ENCODE peak calls at places on chromosomes 3 and 15, in four cellular contexts. One of them, this sample, is unnamed.

GRCh38 chr15:95280711-95281110 is 1049.3 kb downstream of the MCTP2 start:
- DNase-seq in AG04450: no peak
- DNase-seq in AG09309: no peak
- DNase-seq in CD8-positive, alpha-beta T cell: no peak
- DNase-seq in this sample: no peak

GRCh38 chr15:71571641-71572040 is 238.7 kb upstream of the NR2E3 start:
- DNase-seq in AG04450: no peak
- DNase-seq in AG09309: no peak
- DNase-seq in CD8-positive, alpha-beta T cell: no peak
- DNase-seq in this sample: no peak

GRCh38 chr3:64163755-64164148 is 61.5 kb downstream of the PRICKLE2 start:
- DNase-seq in AG04450: peak
- DNase-seq in AG09309: peak
- DNase-seq in CD8-positive, alpha-beta T cell: no peak
- DNase-seq in this sample: peak

GRCh38 chr15:40155270-40155910 is 5.5 kb upstream of the BUB1B start:
- DNase-seq in AG04450: no peak
- DNase-seq in AG09309: no peak
- DNase-seq in CD8-positive, alpha-beta T cell: no peak
- DNase-seq in this sample: no peak

GRCh38 chr15:51600114-51600513 is 22.5 kb downstream of the DMXL2 start:
- DNase-seq in AG04450: no peak
- DNase-seq in AG09309: no peak
- DNase-seq in CD8-positive, alpha-beta T cell: no peak
- DNase-seq in this sample: no peak

GRCh38 chr3:143101792-143102381 is 17.7 kb upstream of the CHST2 start:
- DNase-seq in AG04450: no peak
- DNase-seq in AG09309: no peak
- DNase-seq in CD8-positive, alpha-beta T cell: no peak
- DNase-seq in this sample: no peak

GRCh38 chr15:84736375-84736774 is 12.0 kb upstream of the ZNF592 start:
- DNase-seq in AG04450: no peak
- DNase-seq in AG09309: no peak
- DNase-seq in CD8-positive, alpha-beta T cell: peak
- DNase-seq in this sample: no peak

GRCh38 chr3:175601521-175601920 is 742.4 kb downstream of the NAALADL2 start:
- DNase-seq in AG04450: no peak
- DNase-seq in AG09309: no peak
- DNase-seq in CD8-positive, alpha-beta T cell: no peak
- DNase-seq in this sample: no peak

GRCh38 chr3:32109256-32109655 is 2.8 kb downstream of the GPD1L start:
- DNase-seq in AG04450: no peak
- DNase-seq in AG09309: peak
- DNase-seq in CD8-positive, alpha-beta T cell: no peak
- DNase-seq in this sample: no peak

GRCh38 chr3:160616721-160617120 is 51.4 kb upstream of the KPNA4 start:
- DNase-seq in AG04450: peak
- DNase-seq in AG09309: no peak
- DNase-seq in CD8-positive, alpha-beta T cell: no peak
- DNase-seq in this sample: peak

GRCh38 chr15:43868412-43868811 is 41.6 kb downstream of the WDR76 start:
- DNase-seq in AG04450: no peak
- DNase-seq in AG09309: no peak
- DNase-seq in CD8-positive, alpha-beta T cell: no peak
- DNase-seq in this sample: no peak

GRCh38 chr3:105255351-105255750 is 111.4 kb upstream of the ALCAM start:
- DNase-seq in AG04450: no peak
- DNase-seq in AG09309: no peak
- DNase-seq in CD8-positive, alpha-beta T cell: no peak
- DNase-seq in this sample: no peak

GRCh38 chr3:125120370-125121122 is 64.7 kb upstream of the HEG1 start:
- DNase-seq in AG04450: no peak
- DNase-seq in AG09309: no peak
- DNase-seq in CD8-positive, alpha-beta T cell: no peak
- DNase-seq in this sample: no peak

GRCh38 chr15:46365612-46366011 is 730.8 kb downstream of the SQOR start:
- DNase-seq in AG04450: no peak
- DNase-seq in AG09309: peak
- DNase-seq in CD8-positive, alpha-beta T cell: no peak
- DNase-seq in this sample: peak

GRCh38 chr15:38603271-38603670 is 38.7 kb upstream of the RASGRP1 start:
- DNase-seq in AG04450: no peak
- DNase-seq in AG09309: no peak
- DNase-seq in CD8-positive, alpha-beta T cell: no peak
- DNase-seq in this sample: no peak

GRCh38 chr3:12363397-12364195 is 74.7 kb downstream of the PPARG start:
- DNase-seq in AG04450: no peak
- DNase-seq in AG09309: no peak
- DNase-seq in CD8-positive, alpha-beta T cell: no peak
- DNase-seq in this sample: no peak

DNA sequence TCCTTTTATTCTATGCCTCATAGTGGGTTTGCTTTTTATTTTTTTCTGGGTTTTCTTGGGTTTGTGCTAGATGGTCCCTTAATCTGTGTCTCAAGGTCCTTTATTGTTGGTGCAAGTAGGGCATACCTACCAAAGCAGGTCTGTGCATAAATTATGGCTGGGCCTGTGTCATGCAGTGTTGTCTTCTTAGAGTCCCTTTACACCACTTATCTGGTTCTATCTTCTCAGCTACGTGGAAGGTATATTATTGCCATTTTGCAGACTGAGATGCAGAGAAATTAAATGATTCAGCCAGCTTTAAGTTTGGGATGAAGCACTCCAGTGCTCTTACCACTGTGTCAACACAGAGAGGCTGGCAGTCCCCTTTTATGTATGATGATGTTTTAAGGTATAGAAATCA is 293.5 kb upstream of the SOX2 start:
- DNase-seq in AG04450: no peak
- DNase-seq in AG09309: no peak
- DNase-seq in CD8-positive, alpha-beta T cell: no peak
- DNase-seq in this sample: no peak
- H3K4me3 ChIP-seq in AG04450: no peak
- H3K4me3 ChIP-seq in AG09309: no peak
- H3K4me3 ChIP-seq in CD8-positive, alpha-beta T cell: no peak
- H3K4me3 ChIP-seq in this sample: no peak

DNA sequence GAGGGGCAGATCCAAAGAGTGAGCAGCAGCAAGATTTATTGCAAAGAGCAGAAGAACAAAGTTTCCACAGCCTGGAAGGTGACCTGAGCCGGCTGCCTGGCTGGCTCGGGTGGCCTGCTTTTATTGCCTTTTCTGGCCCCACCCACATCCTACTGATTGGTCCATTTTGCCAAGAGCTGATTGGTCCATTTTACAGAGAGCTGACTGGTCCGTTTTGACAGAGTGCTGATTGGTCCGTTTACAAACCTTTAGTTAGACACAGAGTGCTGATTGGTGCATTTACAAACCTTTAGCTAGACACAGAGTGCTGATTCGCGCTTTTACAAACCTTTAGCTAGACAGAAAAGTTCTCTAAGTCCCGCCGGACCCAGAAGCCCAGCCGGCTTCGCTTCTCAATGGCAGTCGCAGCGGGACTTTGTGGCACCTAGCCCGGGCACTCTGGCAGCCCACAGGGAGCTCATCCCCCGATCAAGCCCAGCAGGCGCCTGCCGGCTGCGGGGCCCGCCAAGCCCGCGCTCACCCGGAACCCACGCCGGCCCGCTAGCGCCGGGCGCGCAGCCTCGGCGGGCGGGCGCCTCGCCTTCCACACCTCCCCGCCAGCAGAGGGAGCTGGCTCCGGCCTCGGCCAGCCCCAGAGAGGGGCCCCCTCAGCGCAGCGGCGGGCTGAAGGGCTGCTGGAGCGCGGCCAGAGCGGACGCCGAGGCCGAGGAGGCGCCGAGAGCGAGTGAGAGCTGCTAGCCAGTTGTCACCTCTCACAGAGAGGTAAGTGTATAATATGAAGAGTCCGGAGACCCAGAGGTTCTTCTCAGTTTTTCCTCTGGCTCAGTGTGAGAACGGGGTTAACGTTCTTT is 339.2 kb downstream of the CHL1 start:
- DNase-seq in AG04450: no peak
- DNase-seq in AG09309: no peak
- DNase-seq in CD8-positive, alpha-beta T cell: no peak
- DNase-seq in this sample: no peak
- TF ChIP-seq CTCF in AG04450: peak
- TF ChIP-seq CTCF in AG09309: no peak
- TF ChIP-seq CTCF in CD8-positive, alpha-beta T cell: no peak
- TF ChIP-seq CTCF in this sample: peak

GRCh38 chr3:45477838-45478237 is 89.5 kb downstream of the LARS2 start:
- DNase-seq in AG04450: no peak
- DNase-seq in AG09309: no peak
- DNase-seq in CD8-positive, alpha-beta T cell: no peak
- DNase-seq in this sample: no peak

GRCh38 chr3:45477026-45477725 is 88.8 kb downstream of the LARS2 start:
- DNase-seq in AG04450: no peak
- DNase-seq in AG09309: no peak
- DNase-seq in CD8-positive, alpha-beta T cell: no peak
- DNase-seq in this sample: peak

GRCh38 chr3:45475145-45475544 is 86.8 kb downstream of the LARS2 start:
- DNase-seq in AG04450: no peak
- DNase-seq in AG09309: no peak
- DNase-seq in CD8-positive, alpha-beta T cell: no peak
- DNase-seq in this sample: no peak

GRCh38 chr3:45472795-45473194 is 84.4 kb downstream of the LARS2 start:
- DNase-seq in AG04450: no peak
- DNase-seq in AG09309: no peak
- DNase-seq in CD8-positive, alpha-beta T cell: no peak
- DNase-seq in this sample: no peak

DNA sequence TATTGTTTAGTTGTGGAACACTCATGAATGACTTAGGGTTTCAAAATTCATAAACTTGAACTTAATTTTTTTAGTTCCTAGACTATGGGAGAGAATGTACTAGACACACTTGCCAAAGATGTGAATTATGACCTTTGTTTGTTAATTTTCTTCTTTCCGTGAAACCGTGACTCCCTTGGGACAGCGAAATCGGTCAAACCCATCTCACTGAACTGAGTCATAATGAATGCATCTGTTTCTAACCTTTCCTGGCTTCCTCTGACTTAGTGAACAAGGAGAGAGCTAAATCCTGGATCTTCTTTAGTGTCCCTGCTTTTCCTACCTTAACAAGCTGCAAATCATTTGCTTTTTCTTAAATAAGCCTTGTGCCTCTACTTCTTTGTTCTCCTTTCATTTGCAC is 85.5 kb downstream of the LARS2 start:
- DNase-seq in AG04450: no peak
- DNase-seq in AG09309: peak
- DNase-seq in CD8-positive, alpha-beta T cell: no peak
- DNase-seq in this sample: peak
- H3K4me3 ChIP-seq in AG04450: no peak
- H3K4me3 ChIP-seq in AG09309: no peak
- H3K4me3 ChIP-seq in CD8-positive, alpha-beta T cell: no peak
- H3K4me3 ChIP-seq in this sample: no peak

DNA sequence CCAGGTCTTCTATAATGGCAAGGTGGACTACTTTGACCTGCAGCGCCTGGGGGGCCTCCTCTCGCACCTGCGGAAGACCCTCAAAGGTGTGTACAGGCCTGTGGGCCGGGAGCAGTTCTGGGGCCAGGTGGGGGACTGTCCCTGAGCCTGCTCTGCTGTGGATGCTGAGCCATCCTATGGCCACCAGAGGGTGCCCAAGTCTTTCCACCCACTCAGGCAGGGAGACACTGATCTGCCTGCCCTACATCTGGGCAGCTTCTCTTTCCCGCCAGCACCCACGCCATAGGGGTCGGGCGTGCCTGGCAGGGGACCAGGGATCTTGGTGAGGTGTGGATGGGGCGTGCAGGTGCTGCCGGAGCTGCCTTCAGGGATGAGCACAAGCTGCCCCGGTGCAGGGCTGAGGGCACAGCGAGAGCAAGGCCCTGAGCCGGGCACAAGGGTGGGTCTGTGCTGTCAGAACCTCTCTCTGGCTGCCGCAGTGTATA is 14.1 kb downstream of the RNF123 start:
- DNase-seq in AG04450: peak
- DNase-seq in AG09309: no peak
- DNase-seq in CD8-positive, alpha-beta T cell: peak
- DNase-seq in this sample: no peak
- TF ChIP-seq CTCF in AG04450: peak
- TF ChIP-seq CTCF in AG09309: peak
- TF ChIP-seq CTCF in CD8-positive, alpha-beta T cell: peak
- TF ChIP-seq CTCF in this sample: peak

GRCh38 chr3:4306860-4307259 is 3.7 kb downstream of the SETMAR start:
- DNase-seq in AG04450: no peak
- DNase-seq in AG09309: no peak
- DNase-seq in CD8-positive, alpha-beta T cell: no peak
- DNase-seq in this sample: no peak
- H3K4me3 ChIP-seq in AG04450: no peak
- H3K4me3 ChIP-seq in AG09309: no peak
- H3K4me3 ChIP-seq in CD8-positive, alpha-beta T cell: no peak
- H3K4me3 ChIP-seq in this sample: no peak

GRCh38 chr3:195897853-195898415 is 10.4 kb downstream of the TNK2 start:
- DNase-seq in AG04450: no peak
- DNase-seq in AG09309: no peak
- DNase-seq in CD8-positive, alpha-beta T cell: no peak
- DNase-seq in this sample: no peak
- TF ChIP-seq CTCF in AG04450: peak
- TF ChIP-seq CTCF in AG09309: no peak
- TF ChIP-seq CTCF in CD8-positive, alpha-beta T cell: no peak
- TF ChIP-seq CTCF in this sample: no peak

GRCh38 chr15:60326824-60327654 is 70.7 kb downstream of the ANXA2 start:
- DNase-seq in AG04450: peak
- DNase-seq in AG09309: peak
- DNase-seq in CD8-positive, alpha-beta T cell: no peak
- DNase-seq in this sample: no peak

GRCh38 chr15:60323322-60323721 is 74.5 kb downstream of the ANXA2 start:
- DNase-seq in AG04450: no peak
- DNase-seq in AG09309: no peak
- DNase-seq in CD8-positive, alpha-beta T cell: no peak
- DNase-seq in this sample: no peak

GRCh38 chr15:60324706-60325438 is 72.9 kb downstream of the ANXA2 start:
- DNase-seq in AG04450: no peak
- DNase-seq in AG09309: no peak
- DNase-seq in CD8-positive, alpha-beta T cell: no peak
- DNase-seq in this sample: no peak

GRCh38 chr15:60326343-60326742 is 71.4 kb downstream of the ANXA2 start:
- DNase-seq in AG04450: no peak
- DNase-seq in AG09309: no peak
- DNase-seq in CD8-positive, alpha-beta T cell: no peak
- DNase-seq in this sample: no peak

DNA sequence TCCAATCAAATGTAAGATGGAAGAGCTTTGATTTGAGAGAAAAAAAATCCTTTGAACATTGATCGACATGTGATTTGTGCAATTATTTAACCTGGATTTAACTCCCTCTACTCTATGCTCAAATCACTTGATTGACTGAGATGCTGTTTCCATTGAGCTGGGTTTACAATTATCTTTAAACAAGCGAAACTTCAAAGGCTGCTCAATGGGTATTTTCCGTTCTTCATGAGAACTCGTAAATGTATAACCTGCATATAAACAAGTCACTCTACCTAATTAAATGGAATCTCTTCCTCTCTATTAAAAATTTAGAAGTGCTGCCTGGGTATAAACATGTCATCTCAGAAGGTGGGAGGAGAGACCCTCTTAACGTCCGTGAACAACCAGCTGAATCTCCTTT is 71.9 kb downstream of the ANXA2 start:
- DNase-seq in AG04450: no peak
- DNase-seq in AG09309: no peak
- DNase-seq in CD8-positive, alpha-beta T cell: no peak
- DNase-seq in this sample: no peak
- H3K4me3 ChIP-seq in AG04450: no peak
- H3K4me3 ChIP-seq in AG09309: no peak
- H3K4me3 ChIP-seq in CD8-positive, alpha-beta T cell: no peak
- H3K4me3 ChIP-seq in this sample: no peak

This sample was measured in AG04449.